ENCODE peak calls at places on chromosomes 12 and 14, in eight cellular contexts. Q is left ventricle myocardium inferior; C is CD8-positive, alpha-beta memory T cell; W is MM.1S; E is GM23338; D is fibroblast of lung; O is tibial artery; L is astrocyte. B is an unnamed sample.

GRCh38 chr12:62158013-62158412 is 102.2 kb upstream of the USP15 start:
- DNase-seq in Q (no peak), C (no peak), W (no peak), E (no peak), D (no peak), O (no peak), L (no peak), B (no peak)

GRCh38 chr12:113071427-113072112 is 15.0 kb downstream of the DTX1 start:
- DNase-seq in Q (no peak), C (no peak), W (no peak), E (no peak), D (no peak), O (no peak), L (no peak), B (no peak)

GRCh38 chr12:14635776-14636175 is 60.6 kb downstream of the GUCY2C start:
- DNase-seq in Q (no peak), C (no peak), W (no peak), E (no peak), D (peak; percentile 46), O (no peak), L (peak; percentile 23), B (no peak)

GRCh38 chr14:54881235-54881760 is 21.3 kb downstream of the GCH1 start:
- DNase-seq in Q (no peak), C (no peak), W (peak; percentile 51), E (no peak), D (peak; percentile 66), O (no peak), L (peak; percentile 56), B (no peak)

GRCh38 chr14:42391146-42391821 is 784.6 kb downstream of the LRFN5 start:
- DNase-seq in Q (no peak), C (no peak), W (peak; percentile 57), E (no peak), D (no peak), O (no peak), L (no peak), B (no peak)

GRCh38 chr14:104082807-104083206 is 2.7 kb upstream of the ASPG start:
- DNase-seq in Q (peak; percentile 69), C (no peak), W (no peak), E (no peak), D (no peak), O (no peak), L (no peak), B (no peak)

GRCh38 chr12:107967170-107967569 is 161.9 kb upstream of the WSCD2 start:
- DNase-seq in Q (no peak), C (no peak), W (no peak), E (no peak), D (no peak), O (no peak), L (no peak), B (no peak)

GRCh38 chr14:91934554-91935285 is 12.8 kb downstream of the FBLN5 start:
- DNase-seq in Q (no peak), C (no peak), W (no peak), E (no peak), D (no peak), O (peak; percentile 48), L (no peak), B (no peak)

GRCh38 chr14:101121399-101122113 is 218.0 kb upstream of the RTL1 start:
- DNase-seq in Q (no peak), C (peak; percentile 23), W (no peak), E (no peak), D (no peak), O (peak; percentile 59), L (no peak), B (no peak)

GRCh38 chr14:72717220-72717619 is 176.7 kb downstream of the DPF3 start:
- DNase-seq in Q (no peak), C (no peak), W (no peak), E (no peak), D (no peak), O (no peak), L (no peak), B (no peak)

GRCh38 chr12:116062698-116063097 is 214.8 kb downstream of the MED13L start:
- DNase-seq in Q (no peak), C (no peak), W (no peak), E (no peak), D (no peak), O (no peak), L (no peak), B (no peak)

DNA sequence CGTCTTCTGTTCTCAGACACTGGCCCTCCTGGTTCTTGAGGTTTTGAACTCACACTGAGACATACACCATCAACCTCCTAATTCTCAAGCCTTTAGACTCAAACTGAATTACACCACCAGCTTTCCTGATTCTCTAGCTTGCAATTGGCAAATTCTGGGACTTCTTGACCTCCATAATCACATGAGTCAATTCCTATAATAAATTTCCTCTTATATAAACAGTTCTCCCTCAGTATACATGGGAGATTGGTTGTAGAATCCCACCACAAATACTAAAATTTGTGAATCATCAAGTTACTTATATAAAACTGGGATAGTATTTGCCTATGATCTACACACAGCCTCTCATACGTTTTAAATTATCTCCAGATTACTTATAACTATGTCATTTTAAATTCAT is 162.2 kb downstream of the DIO2 start:
- DNase-seq in Q (no peak), C (no peak), W (no peak), E (no peak), D (peak; percentile 19), O (no peak), L (peak; percentile 6), B (no peak)
- H3K27me3 ChIP-seq in Q (no peaks in the 10 kb centered on the region), C (no peaks in the 10 kb centered on the region), W (no peaks in the 10 kb centered on the region), E (no peaks in the 10 kb centered on the region), D (no peaks in the 10 kb centered on the region), O (no peaks in the 10 kb centered on the region), L (no peaks in the 10 kb centered on the region), B (no peaks in the 10 kb centered on the region)

GRCh38 chr12:59115995-59116394 is 195.7 kb upstream of the LRIG3 start:
- DNase-seq in Q (no peak), C (no peak), W (no peak), E (no peak), D (no peak), O (no peak), L (no peak), B (no peak)

GRCh38 chr12:59115526-59115925 is 195.2 kb upstream of the LRIG3 start:
- DNase-seq in Q (no peak), C (no peak), W (no peak), E (no peak), D (peak; percentile 56), O (no peak), L (peak; percentile 52), B (no peak)

GRCh38 chr12:59119676-59120075 is 199.4 kb upstream of the LRIG3 start:
- DNase-seq in Q (no peak), C (no peak), W (no peak), E (no peak), D (peak; percentile 62), O (no peak), L (peak; percentile 56), B (no peak)

GRCh38 chr12:59121466-59121865 is 201.2 kb upstream of the LRIG3 start:
- DNase-seq in Q (no peak), C (no peak), W (no peak), E (no peak), D (no peak), O (no peak), L (no peak), B (no peak)

GRCh38 chr12:59118356-59118755 is 198.1 kb upstream of the LRIG3 start:
- DNase-seq in Q (no peak), C (no peak), W (no peak), E (no peak), D (no peak), O (no peak), L (no peak), B (no peak)
- H3K4me3 ChIP-seq in Q (no peak overlapping the region), C (no peak overlapping the region), W (no peak overlapping the region), E (no peak overlapping the region), D (no peak overlapping the region), O (no peak overlapping the region), L (no peak overlapping the region), B (no peak overlapping the region)

DNA sequence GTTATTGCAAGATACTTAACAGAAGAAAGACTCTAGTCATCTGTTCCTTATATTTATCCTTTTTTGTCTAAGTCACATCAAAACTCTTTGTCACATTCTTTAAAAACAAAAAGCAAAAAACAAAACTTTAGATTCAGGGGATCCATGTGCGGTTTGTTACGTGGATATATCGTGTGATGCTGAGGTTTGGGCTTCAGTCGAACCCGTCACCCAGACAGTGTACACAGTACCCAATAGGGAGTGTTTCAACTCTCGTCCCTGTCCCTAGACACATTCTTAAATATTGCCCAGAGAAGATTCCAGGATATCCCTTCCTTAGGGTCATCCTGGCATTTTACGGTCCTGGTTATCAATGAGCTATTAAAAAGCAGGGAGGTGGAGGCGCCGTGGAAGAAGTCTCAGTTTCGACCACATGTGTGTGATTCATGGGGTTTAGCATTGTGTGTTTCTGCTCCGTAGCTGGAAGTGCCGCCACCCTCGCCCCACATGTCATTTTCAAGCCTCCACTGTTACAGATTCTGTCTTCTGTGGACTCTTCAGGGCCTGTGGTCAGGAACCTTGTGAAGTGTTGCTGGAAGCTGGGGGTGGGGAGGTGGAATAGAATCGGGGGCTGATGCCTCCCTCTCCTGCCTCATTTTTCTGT is 19.9 kb downstream of the CCND2 start:
- DNase-seq in Q (no peak), C (no peak), W (no peak), E (no peak), D (no peak), O (peak; percentile 44), L (no peak), B (peak; percentile 36)
- H3K27me3 ChIP-seq in Q (no peaks in the 10 kb centered on the region), C (no peaks in the 10 kb centered on the region), W (no peaks in the 10 kb centered on the region), E (no peaks in the 10 kb centered on the region), D (peaks cover 8% of the 10 kb centered on the region), O (no peaks in the 10 kb centered on the region), L (peaks cover 13% of the 10 kb centered on the region), B (no peaks in the 10 kb centered on the region)

DNA sequence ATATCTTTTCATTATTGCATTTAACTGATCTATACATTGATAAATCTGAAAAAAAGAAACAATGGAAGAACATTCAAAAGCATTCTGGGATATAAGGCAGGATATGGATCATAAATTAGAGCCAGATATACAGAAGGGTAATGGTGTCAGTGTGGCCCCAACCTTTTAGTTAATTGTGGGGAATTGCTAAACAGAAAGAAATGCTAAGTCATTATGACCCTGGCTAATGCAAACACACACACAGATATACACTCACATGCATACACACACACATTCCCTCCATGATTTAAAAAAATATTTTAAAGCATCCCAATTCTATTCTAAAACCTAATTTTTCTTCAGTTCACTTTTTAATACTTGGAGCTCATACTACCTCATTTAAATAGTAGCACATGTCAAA is 404.5 kb downstream of the BCAT1 start:
- DNase-seq in Q (no peak), C (no peak), W (no peak), E (no peak), D (no peak), O (no peak), L (no peak), B (no peak)
- H3K4me3 ChIP-seq in Q (no peak overlapping the region), C (no peak overlapping the region), W (no peak overlapping the region), E (no peak overlapping the region), D (no peak overlapping the region), O (no peak overlapping the region), L (no peak overlapping the region), B (no peak overlapping the region)

DNA sequence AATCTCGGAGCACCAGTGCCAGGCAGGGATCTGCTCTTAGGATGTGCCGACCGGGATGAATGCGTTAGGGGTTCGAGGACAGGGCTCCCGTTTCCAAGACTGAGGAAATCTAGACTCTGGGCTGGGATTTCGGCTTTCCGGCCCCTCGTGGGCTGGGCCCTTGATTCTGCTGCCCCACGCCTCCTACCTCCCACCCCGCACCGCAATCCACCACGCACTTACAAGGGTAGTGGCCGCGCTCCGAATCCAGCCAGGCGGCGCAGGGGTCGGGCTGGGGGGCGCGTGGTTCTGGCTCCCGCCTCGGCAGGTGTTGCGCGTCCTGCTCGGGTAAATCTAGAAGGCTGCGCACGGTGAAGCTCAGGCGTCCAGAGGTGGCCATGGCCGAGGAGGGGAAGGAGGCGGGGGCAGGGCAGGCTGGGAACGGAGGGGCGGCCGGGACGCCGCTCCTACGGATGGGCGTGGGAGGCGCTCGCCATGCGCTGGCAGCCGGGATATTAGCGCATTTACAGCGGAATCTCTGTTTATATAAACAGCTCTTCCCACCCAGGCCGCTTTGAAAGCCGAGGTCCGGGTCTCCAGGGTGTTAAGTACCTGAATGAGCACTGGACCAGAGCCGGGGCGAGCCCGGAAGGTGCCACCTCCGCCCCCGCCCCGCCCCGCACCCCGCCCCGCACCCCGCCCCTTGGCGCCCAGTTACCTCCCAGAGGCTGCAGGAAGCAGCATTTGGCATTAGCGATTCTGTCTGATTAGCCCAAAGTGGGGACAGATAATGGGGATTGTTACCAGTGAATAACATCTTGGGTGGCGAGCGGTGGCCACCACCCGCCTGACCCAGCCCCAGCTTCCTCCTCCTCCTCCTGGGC is at the start of gene NKX2-8:
- DNase-seq in Q (no peak), C (no peak), W (no peak), E (peak; percentile 70), D (no peak), O (no peak), L (no peak), B (no peak)
- H3K27me3 ChIP-seq in Q (peaks cover 100% of the 10 kb centered on the region), C (peaks cover 7% of the 10 kb centered on the region), W (no peaks in the 10 kb centered on the region), E (peaks cover 100% of the 10 kb centered on the region), D (peaks cover 48% of the 10 kb centered on the region), O (no peaks in the 10 kb centered on the region), L (peaks cover 65% of the 10 kb centered on the region), B (peaks cover 47% of the 10 kb centered on the region)

B was measured in dorsolateral prefrontal cortex.